ENCODE peak calls at places on chromosomes 12 and 14, in four cellular contexts. A is HEK293T, J is HepG2, I is WTC11. P is an unnamed sample.

GRCh38 chr14:26963696-26964095 is 365.9 kb upstream of the NOVA1 start:
- DNase-seq in A (no peak), J (no peak), I (no peak), P (no peak)

GRCh38 chr12:39846971-39847661 is 227.5 kb upstream of the ABCD2 start:
- DNase-seq in A (peak), J (peak), I (no peak), P (no peak)

GRCh38 chr12:27226319-27226984 is 17.6 kb upstream of the STK38L start:
- DNase-seq in A (no peak), J (peak), I (no peak), P (no peak)

GRCh38 chr12:43277630-43278267 is 274.3 kb downstream of the ADAMTS20 start:
- DNase-seq in A (no peak), J (no peak), I (no peak), P (no peak)

GRCh38 chr14:62428429-62429203 is 616.6 kb downstream of the KCNH5 start:
- DNase-seq in A (no peak), J (no peak), I (no peak), P (no peak)

GRCh38 chr12:27619308-27619707 is 76.9 kb upstream of the REP15 start:
- DNase-seq in A (no peak), J (peak), I (no peak), P (no peak)

GRCh38 chr14:31792726-31793125 is 231.5 kb downstream of the NUBPL start:
- DNase-seq in A (no peak), J (no peak), I (no peak), P (no peak)

GRCh38 chr14:58082011-58082410 is 70.0 kb downstream of the ARMH4 start:
- DNase-seq in A (no peak), J (no peak), I (no peak), P (no peak)

GRCh38 chr14:101313268-101313667 is 248.0 kb upstream of the DIO3 start:
- DNase-seq in A (peak), J (peak), I (peak), P (no peak)

GRCh38 chr14:72420749-72421452 is 473.0 kb downstream of the DPF3 start:
- DNase-seq in A (peak), J (peak), I (peak), P (peak)

GRCh38 chr14:103362780-103363179 is 22.4 kb upstream of the MARK3 start:
- DNase-seq in A (no peak), J (no peak), I (no peak), P (no peak)

GRCh38 chr14:44463386-44464004 is 43.6 kb downstream of the FSCB start:
- DNase-seq in A (no peak), J (no peak), I (no peak), P (no peak)

DNA sequence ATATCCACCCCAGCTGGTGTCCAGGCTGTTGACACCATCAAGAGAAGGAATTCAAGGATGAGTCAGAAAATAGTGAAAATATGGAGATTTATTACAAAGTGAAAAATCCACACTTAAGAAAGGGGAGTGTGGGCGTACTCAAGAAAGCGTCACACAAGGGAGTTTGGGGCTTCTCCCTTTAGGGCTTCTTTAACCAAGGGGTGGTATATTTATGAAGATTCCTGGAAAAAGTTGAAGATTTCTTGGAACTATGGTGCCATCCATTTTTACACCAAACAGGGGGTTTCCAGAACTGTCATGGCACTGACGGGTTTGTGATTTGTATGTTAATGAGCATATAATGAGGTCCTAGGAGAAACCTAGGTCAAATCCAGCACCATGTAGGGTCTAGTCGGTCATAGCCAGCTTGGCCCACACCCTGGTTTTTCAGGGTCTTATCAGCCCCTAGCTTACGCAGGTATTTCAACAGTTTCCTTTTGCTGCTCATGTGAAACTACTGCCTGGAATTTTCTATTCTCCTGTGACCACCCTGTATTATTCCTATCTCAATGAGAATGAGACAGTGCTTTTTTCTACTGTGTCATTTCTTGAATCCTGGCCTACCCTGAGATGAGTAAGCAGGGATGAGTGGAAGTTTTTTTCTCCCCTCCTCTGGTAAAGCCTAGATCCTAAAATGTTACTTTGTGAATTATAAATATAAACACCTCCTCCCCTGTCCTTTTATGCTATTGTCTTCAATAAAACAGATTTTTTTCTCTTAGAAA is 62.9 kb upstream of the ARID2 start:
- DNase-seq in A (no peak), J (no peak), I (no peak), P (no peak)
- TF ChIP-seq ELF4 in A (no peak), J (no peak), I (no peak), P (no peak)

GRCh38 chr14:104724981-104725771 is 1.1 kb downstream of the ADSS1 start:
- DNase-seq in A (no peak), J (peak), I (peak), P (peak)
- TF ChIP-seq ELF4 in A (no peak), J (no peak), I (no peak), P (no peak)

GRCh38 chr12:132726386-132726785 is 15.7 kb downstream of the PGAM5 start:
- DNase-seq in A (no peak), J (no peak), I (no peak), P (no peak)
- TF ChIP-seq ELF4 in A (no peak), J (no peak), I (no peak), P (no peak)

DNA sequence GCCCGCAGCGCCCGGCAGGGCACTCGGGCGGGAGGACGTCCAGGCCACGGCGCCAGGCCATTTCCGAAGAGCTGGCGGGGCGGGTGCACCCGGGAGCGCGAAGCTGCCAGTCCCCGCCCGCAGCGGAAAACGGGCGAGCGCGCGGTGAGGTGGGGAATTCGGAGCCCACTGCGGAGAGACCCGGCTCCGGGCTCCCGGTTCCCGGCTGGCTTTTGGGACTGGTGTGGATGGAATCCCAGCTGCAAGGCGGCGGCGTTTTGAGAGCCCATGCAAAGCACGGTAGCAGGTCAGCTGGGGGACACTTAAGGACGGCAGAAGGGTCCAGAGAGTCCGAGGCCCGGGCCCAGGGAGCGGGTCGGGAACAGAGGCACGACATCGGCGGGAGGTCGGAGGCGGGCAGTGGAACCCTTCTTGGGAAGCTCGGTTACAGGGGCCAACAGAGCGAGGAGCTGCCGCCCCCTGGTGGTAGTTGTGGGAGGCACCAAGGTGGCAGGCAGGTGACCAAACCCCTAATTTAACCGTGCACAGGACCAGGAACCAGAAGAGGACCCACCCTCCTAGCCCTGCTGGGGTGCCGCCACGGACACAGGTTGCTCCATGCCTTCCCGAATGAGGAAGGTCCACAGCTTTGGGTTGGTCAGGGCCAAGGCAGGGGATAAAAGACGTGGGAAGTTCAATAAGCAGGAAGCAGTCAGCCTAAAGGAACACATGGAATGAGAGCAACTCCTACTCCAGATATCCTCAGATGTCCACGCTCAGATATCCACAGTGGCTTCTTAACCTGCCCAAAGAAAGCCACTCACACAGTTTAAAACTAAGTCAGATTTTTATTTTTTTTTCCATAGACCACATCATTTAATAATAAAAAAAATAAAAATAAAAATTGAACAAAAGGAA is 685 bp upstream of the CDH24 start:
- DNase-seq in A (peak), J (peak), I (peak), P (peak)
- TF ChIP-seq ELF4 in A (no peak), J (no peak), I (no peak), P (peak)

P was measured in K562.